ENCODE peak calls at places on chromosomes 16 and 17, in six cellular contexts. H, T, N, U, M and B are unnamed samples.
A peak's percentile ranks its signal among the peaks of the same experiment; 100 is the strongest.

GRCh38 chr17:43766413-43767052 is 7.9 kb upstream of the SOST start:
- DNase-seq in H (no peak), T (no peak), N (peak; percentile 62), U (peak; percentile 62), M (no peak), B (no peak)

GRCh38 chr17:3557768-3558583 is at the start of gene TRPV3:
- DNase-seq in H (peak; percentile 84), T (peak; percentile 24), N (no peak), U (peak; percentile 90), M (no peak), B (no peak)

GRCh38 chr16:19876501-19877059 is 8.1 kb downstream of the GPRC5B start:
- DNase-seq in H (no peak), T (no peak), N (no peak), U (no peak), M (no peak), B (no peak)

GRCh38 chr16:8887438-8887765 is 5.3 kb downstream of the LITAFD start:
- DNase-seq in H (no peak), T (no peak), N (no peak), U (no peak), M (no peak), B (no peak)

GRCh38 chr17:45388604-45389325 is 43.9 kb downstream of the ARHGAP27 start:
- DNase-seq in H (no peak), T (no peak), N (no peak), U (no peak), M (no peak), B (no peak)

GRCh38 chr17:82863941-82864720 is 24.3 kb upstream of the ZNF750 start:
- DNase-seq in H (peak; percentile 89), T (peak; percentile 87), N (no peak), U (peak; percentile 53), M (peak; percentile 59), B (no peak)

GRCh38 chr17:68383443-68384321 is 73.6 kb downstream of the WIPI1 start:
- DNase-seq in H (no peak), T (no peak), N (no peak), U (peak; percentile 25), M (peak; percentile 66), B (peak; percentile 80)

GRCh38 chr17:29095439-29095838 is 52.5 kb downstream of the PIPOX start:
- DNase-seq in H (no peak), T (no peak), N (no peak), U (no peak), M (no peak), B (no peak)

GRCh38 chr17:2705263-2705662 is 6.3 kb downstream of the CLUH start:
- DNase-seq in H (no peak), T (no peak), N (no peak), U (no peak), M (peak; percentile 23), B (no peak)

GRCh38 chr17:60231691-60232090 is 81.9 kb downstream of the CA4 start:
- DNase-seq in H (no peak), T (no peak), N (no peak), U (no peak), M (no peak), B (no peak)

GRCh38 chr17:65323055-65323454 is 185.9 kb downstream of the RGS9 start:
- DNase-seq in H (no peak), T (no peak), N (no peak), U (no peak), M (no peak), B (no peak)

GRCh38 chr16:88477631-88478030 is 24.6 kb downstream of the ZFPM1 start:
- DNase-seq in H (no peak), T (no peak), N (no peak), U (no peak), M (no peak), B (no peak)

GRCh38 chr16:68079616-68080344 is 5.4 kb upstream of the NFATC3 start:
- DNase-seq in H (peak; percentile 70), T (peak; percentile 67), N (no peak), U (peak; percentile 78), M (no peak), B (no peak)

GRCh38 chr17:4501295-4501949 is 2.7 kb downstream of the SPNS2 start:
- DNase-seq in H (no peak), T (no peak), N (no peak), U (no peak), M (no peak), B (no peak)

GRCh38 chr17:15412606-15413005 is 54.8 kb downstream of the CDRT4 start:
- DNase-seq in H (no peak), T (no peak), N (no peak), U (no peak), M (no peak), B (no peak)

GRCh38 chr17:64170286-64170685 is 40.3 kb upstream of the ERN1 start:
- DNase-seq in H (no peak), T (no peak), N (no peak), U (no peak), M (no peak), B (no peak)

GRCh38 chr17:69492410-69493071 is 78.0 kb downstream of the MAP2K6 start:
- DNase-seq in H (no peak), T (no peak), N (no peak), U (no peak), M (peak; percentile 52), B (peak; percentile 81)